ENCODE peak calls at places on chromosome 19, in ten cellular contexts. B is thyroid gland; F is T-cell; S is psoas muscle; P is stimulated activated CD4-positive, alpha-beta T cell treated with anti-CD3 and anti-CD28 coated beads, Interleukin-2, amount 100 ng/mL, for 48 hours; C is activated T-helper 9 cell treated with anti-CD3 and anti-CD28 coated beads, Interleukin-2, amount 50 U/mL, for 16 hours; R is HTR-8/SVneo; N is AG20443; T is NCI-H1092; H is germinal center. U is an unnamed sample.
A peak's percentile ranks its signal among the peaks of the same experiment; 100 is the strongest.

GRCh38 chr19:5038631-5039271 is 69.8 kb downstream of the KDM4B start:
- DNase-seq in B (no peak), F (no peak), S (no peak), P (no peak), C (no peak), R (peak; percentile 27), N (peak; percentile 70), T (no peak), H (peak; percentile 56), U (no peak)

GRCh38 chr19:10625003-10625761 is at the start of gene SLC44A2:
- DNase-seq in B (peak; percentile 95), F (no peak), S (peak; percentile 95), P (no peak), C (no peak), R (peak; percentile 54), N (peak; percentile 97), T (no peak), H (no peak), U (no peak)

GRCh38 chr19:18233224-18233825 is 7.1 kb upstream of the PDE4C start:
- DNase-seq in B (peak; percentile 32), F (peak; percentile 32), S (peak; percentile 66), P (peak; percentile 48), C (no peak), R (peak; percentile 75), N (peak; percentile 77), T (peak; percentile 18), H (peak; percentile 85), U (peak; percentile 22)

GRCh38 chr19:1654178-1654792 is 1.9 kb upstream of the TCF3 start:
- DNase-seq in B (no peak), F (no peak), S (no peak), P (no peak), C (no peak), R (no peak), N (no peak), T (no peak), H (no peak), U (no peak)

GRCh38 chr19:42196011-42197001 is 21.2 kb downstream of the DEDD2 start:
- DNase-seq in B (no peak), F (no peak), S (no peak), P (no peak), C (no peak), R (no peak), N (no peak), T (no peak), H (no peak), U (no peak)

GRCh38 chr19:4523306-4524110 is 5.2 kb upstream of the PLIN4 start:
- DNase-seq in B (peak; percentile 20), F (no peak), S (peak; percentile 87), P (peak; percentile 34), C (peak; percentile 13), R (peak; percentile 66), N (peak; percentile 77), T (no peak), H (peak; percentile 35), U (no peak)

GRCh38 chr19:2636897-2637683 is 65.4 kb downstream of the GNG7 start:
- DNase-seq in B (peak; percentile 82), F (peak; percentile 74), S (peak; percentile 82), P (peak; percentile 70), C (peak; percentile 65), R (peak; percentile 68), N (peak; percentile 88), T (no peak), H (peak; percentile 88), U (peak; percentile 46)

GRCh38 chr19:31274964-31275319 is 74.3 kb downstream of the TSHZ3 start:
- DNase-seq in B (no peak), F (no peak), S (no peak), P (no peak), C (no peak), R (no peak), N (no peak), T (no peak), H (no peak), U (no peak)

GRCh38 chr19:50695251-50696064 is 24.1 kb downstream of the SHANK1 start:
- DNase-seq in B (no peak), F (no peak), S (peak; percentile 45), P (peak; percentile 30), C (no peak), R (no peak), N (peak; percentile 83), T (peak; percentile 40), H (peak; percentile 51), U (no peak)

GRCh38 chr19:33221641-33222040 is 4.0 kb downstream of the SLC7A10 start:
- DNase-seq in B (no peak), F (no peak), S (no peak), P (no peak), C (no peak), R (no peak), N (no peak), T (no peak), H (no peak), U (no peak)

GRCh38 chr19:35988824-35989223 is 6.2 kb upstream of the SDHAF1 start:
- DNase-seq in B (no peak), F (no peak), S (no peak), P (no peak), C (no peak), R (no peak), N (no peak), T (no peak), H (no peak), U (no peak)

GRCh38 chr19:29293292-29293691 is 80.3 kb upstream of the UQCRFS1 start:
- DNase-seq in B (no peak), F (no peak), S (no peak), P (no peak), C (no peak), R (no peak), N (no peak), T (no peak), H (no peak), U (no peak)

U was measured in effector memory CD4-positive, alpha-beta T cell.